ENCODE peak calls at places on chromosome 14, in ten cellular contexts. B is sigmoid colon; R is transverse colon; E is CD4-positive, alpha-beta T cell; D is lower lobe of right lung; K is MM.1S; M is right atrium auricular region; X is pancreas; C is mammary epithelial cell; Q is tibial artery. H is an unnamed sample. For H3K27me3 and H3K9me3, the result is how much of the 10 kb centered on the place peaks cover.

GRCh38 chr14:34502826-34503225 is 36.7 kb downstream of the EAPP start:
- DNase-seq in B (no peak), R (no peak), E (no peak), D (no peak), K (no peak), M (no peak), X (no peak), C (no peak), Q (no peak), H (no peak)

GRCh38 chr14:95535226-95536021 is 574 bp downstream of the GLRX5 start:
- DNase-seq in B (no peak), R (no peak), E (no peak), D (no peak), K (no peak), M (no peak), X (peak), C (no peak), Q (no peak), H (peak)

GRCh38 chr14:63938198-63939005 is 85.6 kb downstream of the SYNE2 start:
- DNase-seq in B (no peak), R (no peak), E (no peak), D (no peak), K (no peak), M (no peak), X (no peak), C (peak), Q (no peak), H (peak)

GRCh38 chr14:31128601-31129526 is 78.7 kb downstream of the HECTD1 start:
- DNase-seq in B (no peak), R (no peak), E (no peak), D (no peak), K (no peak), M (no peak), X (no peak), C (no peak), Q (no peak), H (no peak)

GRCh38 chr14:93331375-93332031 is 1.3 kb downstream of the BTBD7 start:
- DNase-seq in B (no peak), R (peak), E (no peak), D (peak), K (no peak), M (peak), X (no peak), C (no peak), Q (peak), H (peak)

GRCh38 chr14:92649934-92650545 is 98.4 kb downstream of the LGMN start:
- DNase-seq in B (peak), R (peak), E (no peak), D (peak), K (no peak), M (peak), X (no peak), C (peak), Q (peak), H (no peak)

GRCh38 chr14:36751116-36751515 is 89.5 kb downstream of the PAX9 start:
- DNase-seq in B (no peak), R (peak), E (no peak), D (no peak), K (no peak), M (no peak), X (no peak), C (no peak), Q (no peak), H (no peak)

GRCh38 chr14:93800038-93800937 is 12.0 kb upstream of the PRIMA1 start:
- DNase-seq in B (no peak), R (no peak), E (no peak), D (no peak), K (no peak), M (no peak), X (no peak), C (peak), Q (no peak), H (no peak)

GRCh38 chr14:75279153-75279738 is 618 bp downstream of the FOS start:
- DNase-seq in B (peak), R (peak), E (peak), D (peak), K (no peak), M (peak), X (peak), C (peak), Q (peak), H (peak)

GRCh38 chr14:55136868-55137785 is 8.1 kb downstream of the LGALS3 start:
- DNase-seq in B (peak), R (peak), E (no peak), D (no peak), K (no peak), M (peak), X (no peak), C (peak), Q (peak), H (no peak)

GRCh38 chr14:52397844-52398243 is 83.7 kb downstream of the PTGER2 start:
- DNase-seq in B (no peak), R (no peak), E (no peak), D (no peak), K (no peak), M (no peak), X (no peak), C (no peak), Q (no peak), H (no peak)

GRCh38 chr14:82398313-82398712 is 864.7 kb upstream of the SEL1L start:
- DNase-seq in B (no peak), R (no peak), E (no peak), D (no peak), K (no peak), M (no peak), X (no peak), C (no peak), Q (no peak), H (no peak)

GRCh38 chr14:91873476-91874265 is 6.3 kb upstream of the TC2N start:
- DNase-seq in B (no peak), R (peak), E (peak), D (no peak), K (no peak), M (no peak), X (no peak), C (peak), Q (no peak), H (peak)

GRCh38 chr14:94875256-94875655 is 105.3 kb upstream of the GSC start:
- DNase-seq in B (no peak), R (no peak), E (no peak), D (no peak), K (no peak), M (no peak), X (no peak), C (no peak), Q (no peak), H (no peak)

GRCh38 chr14:86086962-86087361 is 557.0 kb downstream of the FLRT2 start:
- DNase-seq in B (no peak), R (no peak), E (no peak), D (no peak), K (no peak), M (no peak), X (no peak), C (no peak), Q (no peak), H (no peak)

GRCh38 chr14:92647499-92648279 is 100.7 kb downstream of the LGMN start:
- DNase-seq in B (no peak), R (no peak), E (no peak), D (no peak), K (no peak), M (no peak), X (no peak), C (no peak), Q (no peak), H (no peak)

GRCh38 chr14:68753696-68754095 is 39.2 kb downstream of the ZFP36L1 start:
- DNase-seq in B (no peak), R (no peak), E (no peak), D (no peak), K (no peak), M (no peak), X (no peak), C (no peak), Q (no peak), H (no peak)

GRCh38 chr14:23183076-23183475 is 384 bp downstream of the SLC7A8 start:
- DNase-seq in B (no peak), R (no peak), E (no peak), D (no peak), K (no peak), M (no peak), X (no peak), C (no peak), Q (no peak), H (peak)

GRCh38 chr14:89365071-89365801 is 51.8 kb downstream of the FOXN3 start:
- DNase-seq in B (no peak), R (peak), E (peak), D (no peak), K (peak), M (peak), X (no peak), C (no peak), Q (peak), H (peak)

GRCh38 chr14:62947291-62947690 is 98.0 kb downstream of the KCNH5 start:
- DNase-seq in B (no peak), R (no peak), E (no peak), D (no peak), K (no peak), M (no peak), X (no peak), C (peak), Q (no peak), H (no peak)

GRCh38 chr14:56243110-56243509 is 124.9 kb downstream of the PELI2 start:
- DNase-seq in B (no peak), R (no peak), E (no peak), D (no peak), K (no peak), M (no peak), X (no peak), C (no peak), Q (no peak), H (no peak)

GRCh38 chr14:61178226-61179060 is 102.7 kb downstream of the TMEM30B start:
- DNase-seq in B (no peak), R (no peak), E (no peak), D (no peak), K (peak), M (no peak), X (no peak), C (peak), Q (peak), H (peak)

GRCh38 chr14:64215274-64215673 is 78.9 kb downstream of the ESR2 start:
- DNase-seq in B (no peak), R (no peak), E (no peak), D (no peak), K (no peak), M (no peak), X (no peak), C (no peak), Q (no peak), H (no peak)

GRCh38 chr14:77098470-77099353 is 654 bp downstream of the CIPC start:
- DNase-seq in B (peak), R (peak), E (no peak), D (peak), K (no peak), M (peak), X (peak), C (no peak), Q (peak), H (peak)

GRCh38 chr14:32607399-32607798 is 278.3 kb downstream of the AKAP6 start:
- DNase-seq in B (no peak), R (no peak), E (no peak), D (no peak), K (no peak), M (no peak), X (no peak), C (no peak), Q (no peak), H (no peak)

GRCh38 chr14:24072436-24072835 is 1.1 kb downstream of the CPNE6 start:
- DNase-seq in B (no peak), R (no peak), E (no peak), D (peak), K (no peak), M (no peak), X (no peak), C (no peak), Q (no peak), H (peak)

GRCh38 chr14:61977217-61977616 is 215.0 kb downstream of the SNAPC1 start:
- DNase-seq in B (no peak), R (no peak), E (no peak), D (no peak), K (no peak), M (no peak), X (no peak), C (no peak), Q (no peak), H (no peak)

GRCh38 chr14:91931478-91932088 is 15.9 kb downstream of the FBLN5 start:
- DNase-seq in B (peak), R (no peak), E (no peak), D (no peak), K (no peak), M (no peak), X (no peak), C (no peak), Q (peak), H (no peak)

GRCh38 chr14:94562941-94563883 is 2.0 kb downstream of the SERPINA4 start:
- DNase-seq in B (no peak), R (no peak), E (no peak), D (peak), K (no peak), M (no peak), X (no peak), C (peak), Q (no peak), H (no peak)

GRCh38 chr14:80784824-80785223 is 156.7 kb downstream of the CEP128 start:
- DNase-seq in B (no peak), R (no peak), E (no peak), D (no peak), K (no peak), M (no peak), X (no peak), C (no peak), Q (no peak), H (no peak)

GRCh38 chr14:50083467-50084337 is 32.7 kb downstream of the VCPKMT start:
- DNase-seq in B (no peak), R (no peak), E (peak), D (no peak), K (peak), M (no peak), X (no peak), C (peak), Q (no peak), H (no peak)

GRCh38 chr14:96197163-96197852 is 7.3 kb upstream of the BDKRB2 start:
- DNase-seq in B (no peak), R (no peak), E (no peak), D (no peak), K (no peak), M (no peak), X (no peak), C (no peak), Q (no peak), H (no peak)

GRCh38 chr14:22487941-22488340 is 101.1 kb downstream of the DAD1 start:
- DNase-seq in B (no peak), R (no peak), E (no peak), D (no peak), K (no peak), M (no peak), X (no peak), C (no peak), Q (no peak), H (no peak)

DNA sequence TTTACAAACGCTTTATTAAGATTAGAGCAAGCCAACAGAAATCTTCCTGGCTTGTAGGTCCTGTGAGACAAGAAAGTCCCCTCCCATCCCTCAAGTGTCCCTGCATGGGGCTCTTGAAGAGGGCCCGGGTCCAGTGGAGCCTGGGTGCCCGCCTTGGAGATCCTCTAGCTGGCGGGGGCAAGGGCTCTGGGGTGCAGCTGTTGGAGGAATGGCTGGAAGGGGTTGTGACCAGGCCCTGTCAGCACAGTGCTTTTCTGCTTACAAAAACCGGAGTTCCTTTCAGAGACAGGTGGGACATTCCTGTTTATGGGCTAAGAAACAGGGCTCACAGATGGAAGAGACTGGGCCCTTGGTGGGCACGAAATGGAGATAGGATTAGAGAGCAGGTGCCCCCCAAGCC is 2.6 kb upstream of the DLK1 start:
- DNase-seq in B (no peak), R (no peak), E (no peak), D (no peak), K (no peak), M (no peak), X (no peak), C (no peak), Q (no peak), H (no peak)
- H3K27me3 ChIP-seq in B (under half), R (half or more), E (under half), D (half or more), K (under half), M (under half), X (under half), C (under half), Q (half or more), H (under half)

DNA sequence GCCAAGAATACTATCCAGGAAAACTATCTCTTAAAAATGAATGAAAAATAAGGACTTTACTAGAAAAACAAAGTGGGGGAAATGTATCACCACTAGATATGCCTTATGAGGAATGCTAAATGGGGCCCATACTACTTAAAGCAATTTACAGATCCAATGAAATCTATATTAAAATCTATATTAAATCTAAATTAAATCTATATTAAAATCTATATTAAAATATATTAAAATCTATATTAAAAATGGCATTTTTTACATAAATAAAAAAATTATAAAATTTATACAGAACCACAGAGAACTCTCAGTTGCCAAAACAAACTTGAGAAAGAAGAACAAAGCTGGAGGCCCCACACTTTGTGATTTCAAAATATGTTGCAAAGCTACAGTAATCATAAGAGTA is 234.5 kb downstream of the RPL10L start:
- DNase-seq in B (no peak), R (no peak), E (no peak), D (no peak), K (no peak), M (no peak), X (no peak), C (no peak), Q (no peak), H (no peak)
- H3K9me3 ChIP-seq in B (under half), R (under half), E (under half), D (under half), K (under half), M (under half), X (under half), C (under half), Q (under half), H (under half)

GRCh38 chr14:74251546-74252030 is 12.3 kb downstream of the VSX2 start:
- DNase-seq in B (peak), R (peak), E (peak), D (peak), K (peak), M (peak), X (peak), C (peak), Q (peak), H (peak)

GRCh38 chr14:74245292-74245691 is 6.0 kb downstream of the VSX2 start:
- DNase-seq in B (no peak), R (no peak), E (no peak), D (no peak), K (no peak), M (no peak), X (no peak), C (no peak), Q (no peak), H (no peak)

GRCh38 chr14:74249433-74250375 is 10.5 kb downstream of the VSX2 start:
- DNase-seq in B (no peak), R (no peak), E (no peak), D (no peak), K (no peak), M (no peak), X (no peak), C (no peak), Q (no peak), H (no peak)

GRCh38 chr14:74246561-74246960 is 7.3 kb downstream of the VSX2 start:
- DNase-seq in B (no peak), R (no peak), E (no peak), D (no peak), K (no peak), M (no peak), X (no peak), C (no peak), Q (no peak), H (no peak)

GRCh38 chr14:74248036-74248435 is 8.8 kb downstream of the VSX2 start:
- DNase-seq in B (no peak), R (no peak), E (no peak), D (no peak), K (no peak), M (no peak), X (no peak), C (no peak), Q (no peak), H (no peak)
- H3K27me3 ChIP-seq in B (under half), R (half or more), E (half or more), D (under half), K (under half), M (under half), X (under half), C (under half), Q (half or more), H (under half)

DNA sequence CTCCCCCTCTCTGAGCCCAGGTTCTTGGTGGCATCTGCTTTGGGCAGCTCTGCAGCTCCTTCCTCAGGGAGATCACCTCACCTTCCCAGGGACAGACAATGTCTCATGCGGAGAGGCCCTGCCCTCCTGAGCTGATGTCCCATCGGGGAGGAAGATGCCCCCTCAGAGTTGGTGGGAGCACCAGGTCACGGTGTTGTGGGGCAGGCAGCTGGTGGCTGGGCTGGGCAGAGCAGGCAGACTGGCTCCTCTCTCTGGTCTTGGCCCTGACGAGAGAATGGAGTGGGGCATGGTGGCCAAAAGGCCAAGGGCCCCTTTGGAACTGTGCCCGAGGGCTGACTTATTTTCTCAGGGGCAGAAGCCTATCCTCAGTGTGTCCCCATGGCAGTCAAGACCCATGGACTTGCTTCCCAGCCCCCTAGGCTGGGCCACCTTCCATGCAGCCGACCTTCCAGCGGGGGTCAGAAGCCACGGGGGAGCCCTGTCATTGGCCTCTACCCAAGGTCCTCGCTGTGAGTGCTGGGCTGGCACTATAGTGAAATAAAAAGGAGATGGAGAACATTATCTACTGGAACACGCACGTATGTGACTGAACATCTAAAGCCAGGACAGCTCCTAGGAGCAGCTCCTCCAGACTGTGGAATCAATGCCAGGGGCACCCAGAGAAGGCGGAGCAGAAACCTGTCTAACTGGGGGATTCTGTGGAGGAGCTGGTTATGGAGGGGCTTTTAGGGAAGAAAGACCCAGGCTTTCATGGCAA is 21.9 kb downstream of the PPP2R5C start:
- DNase-seq in B (no peak), R (no peak), E (no peak), D (no peak), K (no peak), M (no peak), X (no peak), C (no peak), Q (no peak), H (no peak)
- H3K9me3 ChIP-seq in B (under half), R (under half), E (under half), D (under half), K (under half), M (under half), X (under half), C (under half), Q (under half), H (under half)

GRCh38 chr14:72943876-72944430 is 17.7 kb downstream of the DCAF4 start:
- DNase-seq in B (no peak), R (no peak), E (no peak), D (no peak), K (no peak), M (no peak), X (no peak), C (no peak), Q (no peak), H (no peak)

GRCh38 chr14:72947366-72948160 is 21.3 kb downstream of the DCAF4 start:
- DNase-seq in B (no peak), R (no peak), E (no peak), D (no peak), K (no peak), M (no peak), X (no peak), C (peak), Q (no peak), H (no peak)

GRCh38 chr14:72948481-72949138 is 22.3 kb downstream of the DCAF4 start:
- DNase-seq in B (no peak), R (peak), E (peak), D (peak), K (peak), M (peak), X (peak), C (peak), Q (peak), H (peak)

GRCh38 chr14:72945628-72946027 is 19.4 kb downstream of the DCAF4 start:
- DNase-seq in B (no peak), R (no peak), E (no peak), D (no peak), K (no peak), M (no peak), X (no peak), C (no peak), Q (no peak), H (no peak)

GRCh38 chr14:72946491-72946890 is 20.2 kb downstream of the DCAF4 start:
- DNase-seq in B (no peak), R (no peak), E (no peak), D (no peak), K (no peak), M (no peak), X (no peak), C (no peak), Q (no peak), H (no peak)
- H3K27me3 ChIP-seq in B (under half), R (under half), E (under half), D (under half), K (under half), M (under half), X (under half), C (under half), Q (under half), H (under half)